ENCODE peak calls at places on chromosomes 16 and 17, in four cellular contexts. F, Y, P and C are unnamed samples. For H3K4me1, the result is how much of the 10 kb centered on the place peaks cover.

GRCh38 chr16:10984509-10984908 is 40.1 kb downstream of the CLEC16A start:
- DNase-seq in F (no peak), Y (no peak), P (no peak), C (no peak)

GRCh38 chr16:1481906-1482835 is 6.6 kb downstream of the PTX4 start:
- DNase-seq in F (no peak), Y (no peak), P (no peak), C (no peak)

GRCh38 chr16:88454315-88455057 is 1.4 kb downstream of the ZFPM1 start:
- DNase-seq in F (no peak), Y (no peak), P (peak), C (peak)

GRCh38 chr16:74466872-74467271 is 45.6 kb upstream of the CLEC18B start:
- DNase-seq in F (no peak), Y (no peak), P (no peak), C (no peak)

GRCh38 chr17:72631568-72631967 is 460.9 kb downstream of the SLC39A11 start:
- DNase-seq in F (no peak), Y (no peak), P (no peak), C (no peak)

GRCh38 chr16:55501549-55502322 is 7.1 kb upstream of the LPCAT2 start:
- DNase-seq in F (no peak), Y (no peak), P (peak), C (no peak)

GRCh38 chr16:73048292-73049050 is 543 bp upstream of the ZFHX3 start:
- DNase-seq in F (peak), Y (peak), P (peak), C (peak)

GRCh38 chr17:65054602-65055001 is 1.9 kb downstream of the GNA13 start:
- DNase-seq in F (no peak), Y (no peak), P (no peak), C (no peak)

GRCh38 chr17:57677301-57677700 is 67.8 kb downstream of the CCDC182 start:
- DNase-seq in F (no peak), Y (no peak), P (no peak), C (no peak)

GRCh38 chr17:17313350-17313991 is 10.3 kb downstream of the NT5M start:
- DNase-seq in F (peak), Y (peak), P (peak), C (peak)

GRCh38 chr17:57785032-57785431 is 39.9 kb upstream of the CCDC182 start:
- DNase-seq in F (no peak), Y (no peak), P (peak), C (no peak)

GRCh38 chr17:38584350-38584925 is 21.3 kb downstream of the SRCIN1 start:
- DNase-seq in F (peak), Y (peak), P (peak), C (peak)

GRCh38 chr16:22684282-22685161 is 129.4 kb upstream of the HS3ST2 start:
- DNase-seq in F (no peak), Y (no peak), P (no peak), C (no peak)

GRCh38 chr16:9091867-9092281 is 430 bp downstream of the HAPSTR1 start:
- DNase-seq in F (peak), Y (peak), P (peak), C (peak)

GRCh38 chr17:44940321-44940720 is 7.3 kb downstream of the KIF18B start:
- DNase-seq in F (no peak), Y (no peak), P (no peak), C (no peak)

GRCh38 chr16:87791295-87792204 is 25.8 kb upstream of the KLHDC4 start:
- DNase-seq in F (no peak), Y (no peak), P (no peak), C (no peak)

GRCh38 chr16:62596101-62596500 is 559.9 kb upstream of the CDH8 start:
- DNase-seq in F (no peak), Y (no peak), P (no peak), C (no peak)

GRCh38 chr17:29341726-29342125 is 47.8 kb upstream of the NUFIP2 start:
- DNase-seq in F (no peak), Y (no peak), P (no peak), C (no peak)

GRCh38 chr16:88502371-88502770 is 49.3 kb downstream of the ZFPM1 start:
- DNase-seq in F (no peak), Y (no peak), P (no peak), C (no peak)

GRCh38 chr16:24139282-24139681 is 116.9 kb upstream of the CACNG3 start:
- DNase-seq in F (no peak), Y (no peak), P (no peak), C (no peak)

GRCh38 chr17:49588726-49589555 is 13.3 kb downstream of the NXPH3 start:
- DNase-seq in F (no peak), Y (no peak), P (no peak), C (no peak)

GRCh38 chr16:89505204-89506112 is 2.7 kb upstream of the SPG7 start:
- DNase-seq in F (peak), Y (peak), P (peak), C (peak)

GRCh38 chr17:38628441-38628840 is 22.7 kb upstream of the SRCIN1 start:
- DNase-seq in F (peak), Y (no peak), P (no peak), C (no peak)

GRCh38 chr16:65618335-65618734 is 496.5 kb upstream of the CDH11 start:
- DNase-seq in F (no peak), Y (no peak), P (no peak), C (no peak)

GRCh38 chr17:77606146-77606864 is 352.2 kb upstream of the TNRC6C start:
- DNase-seq in F (no peak), Y (no peak), P (no peak), C (no peak)

GRCh38 chr16:60127196-60127595 is 1393.1 kb upstream of the GOT2 start:
- DNase-seq in F (no peak), Y (no peak), P (no peak), C (no peak)

GRCh38 chr17:78643326-78643725 is 66.1 kb upstream of the DNAH17 start:
- DNase-seq in F (no peak), Y (no peak), P (no peak), C (no peak)

GRCh38 chr16:50313596-50314483 is 47.5 kb downstream of the ADCY7 start:
- DNase-seq in F (peak), Y (no peak), P (no peak), C (peak)

GRCh38 chr17:58436805-58437239 is 19.5 kb upstream of the RNF43 start:
- DNase-seq in F (no peak), Y (no peak), P (no peak), C (no peak)

GRCh38 chr17:67365762-67366192 is 600 bp downstream of the PSMD12 start:
- DNase-seq in F (no peak), Y (no peak), P (no peak), C (no peak)

GRCh38 chr16:13139661-13140241 is 238.4 kb downstream of the SHISA9 start:
- DNase-seq in F (no peak), Y (no peak), P (no peak), C (no peak)

GRCh38 chr17:39547713-39548478 is 59.8 kb downstream of the NEUROD2 start:
- DNase-seq in F (peak), Y (peak), P (peak), C (peak)

GRCh38 chr16:67563708-67564468 is 1.6 kb downstream of the CTCF start:
- DNase-seq in F (no peak), Y (peak), P (peak), C (peak)

GRCh38 chr16:1678500-1679098 is 520 bp downstream of the JPT2 start:
- DNase-seq in F (peak), Y (peak), P (peak), C (peak)

GRCh38 chr17:65459667-65460415 is 101.6 kb downstream of the AXIN2 start:
- DNase-seq in F (no peak), Y (no peak), P (no peak), C (no peak)

GRCh38 chr16:17827313-17827712 is 356.6 kb upstream of the XYLT1 start:
- DNase-seq in F (no peak), Y (no peak), P (no peak), C (no peak)

DNA sequence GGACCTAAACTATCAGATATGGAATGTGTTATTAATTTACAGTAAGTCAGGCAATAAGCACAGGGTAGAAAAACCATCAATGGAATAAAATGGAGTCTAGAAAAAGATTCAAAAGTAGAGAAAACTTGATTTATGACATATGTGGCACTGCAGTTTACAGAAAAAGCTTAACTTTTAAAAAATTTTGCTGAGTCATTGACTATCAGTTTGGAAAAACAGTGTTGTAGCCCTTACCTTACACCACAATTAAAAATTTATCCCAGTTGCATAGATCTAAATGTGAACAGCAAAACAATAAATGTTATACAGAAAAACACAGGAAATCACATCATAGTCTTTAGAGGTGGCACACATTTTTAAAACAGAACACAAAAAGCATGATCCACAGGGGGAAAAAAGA is 108.5 kb downstream of the USP22 start:
- DNase-seq in F (no peak), Y (no peak), P (no peak), C (no peak)
- H3K4me1 ChIP-seq in F (under half), Y (under half), P (under half), C (under half)

GRCh38 chr16:4290236-4290830 is 17.5 kb upstream of the TFAP4 start:
- DNase-seq in F (no peak), Y (no peak), P (no peak), C (peak)
- TF ChIP-seq CTCF in F (no peak), Y (no peak), P (no peak), C (peak)

GRCh38 chr17:75941442-75941819 is 589 bp upstream of the FBF1 start:
- DNase-seq in F (peak), Y (no peak), P (no peak), C (no peak)
- H3K4me3 ChIP-seq in F (peak), Y (peak), P (peak), C (no peak)

DNA sequence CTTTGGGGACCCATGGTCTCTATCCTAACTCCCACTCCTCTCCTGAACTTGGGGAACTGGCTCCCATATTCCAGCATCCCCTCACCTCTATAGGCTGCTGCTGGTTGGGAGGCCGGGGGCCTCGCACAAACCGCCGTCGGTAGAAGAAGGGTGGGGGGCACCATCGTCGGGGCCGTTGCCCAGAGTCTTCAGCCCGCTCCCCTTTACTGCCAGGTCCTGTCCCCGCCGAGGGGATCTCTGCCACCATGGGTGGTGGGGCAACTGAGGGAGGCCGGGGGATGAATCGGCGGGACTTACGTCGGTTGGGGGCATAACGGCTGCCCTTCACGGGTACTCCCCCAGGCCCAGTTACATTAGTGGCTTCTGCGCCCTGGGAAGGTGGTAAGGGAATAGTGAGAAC is 4.3 kb downstream of the YBX2 start:
- DNase-seq in F (no peak), Y (no peak), P (no peak), C (no peak)
- H3K4me1 ChIP-seq in F (under half), Y (under half), P (under half), C (under half)

GRCh38 chr17:74859439-74860228 is at the start of gene GRIN2C:
- DNase-seq in F (no peak), Y (no peak), P (no peak), C (peak)
- TF ChIP-seq CTCF in F (no peak), Y (no peak), P (no peak), C (no peak)

DNA sequence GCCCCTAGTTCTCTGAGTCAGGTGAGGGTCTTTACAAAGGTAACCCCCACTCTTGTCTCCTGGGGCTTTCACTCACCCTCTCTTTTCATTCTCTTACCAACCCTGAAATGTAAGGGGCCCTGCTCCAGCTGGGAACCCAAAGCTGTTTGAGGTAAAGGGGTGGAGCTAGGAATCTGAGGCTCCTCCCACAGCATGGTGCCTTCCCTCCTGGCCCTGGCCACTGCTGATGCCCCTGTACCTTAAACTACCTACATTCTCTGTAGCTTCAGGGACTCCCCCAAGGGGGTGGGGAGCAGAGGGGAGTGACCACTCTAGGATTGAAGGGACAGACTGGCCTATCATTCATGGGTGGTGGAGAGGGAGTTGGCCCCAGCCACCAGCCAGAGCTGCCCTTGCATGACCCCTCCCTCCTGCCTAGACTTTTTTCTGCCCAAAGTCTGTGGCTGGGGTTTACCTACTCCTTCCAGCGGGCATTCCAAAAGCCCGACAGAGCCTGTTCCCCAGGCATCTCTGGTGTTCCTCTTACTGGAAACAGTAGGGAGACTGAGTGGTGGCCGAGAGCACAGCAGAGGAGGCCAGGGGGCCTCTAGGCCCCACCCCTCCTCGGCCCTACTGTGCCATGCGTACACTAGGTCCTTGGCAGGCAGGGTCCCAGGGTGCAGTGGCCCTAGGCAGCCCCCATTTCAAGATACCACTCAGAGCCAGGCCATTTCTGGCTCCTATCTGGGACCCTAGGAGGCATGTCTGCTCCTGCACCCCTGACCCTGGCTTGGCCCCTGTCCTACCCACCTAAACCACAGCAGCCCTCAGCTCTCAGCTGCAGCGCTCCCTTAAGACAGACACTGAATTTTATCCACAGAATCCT is 9.5 kb downstream of the DOK4 start:
- DNase-seq in F (no peak), Y (no peak), P (no peak), C (no peak)
- H3K4me3 ChIP-seq in F (no peak), Y (no peak), P (no peak), C (no peak)

GRCh38 chr16:14527411-14528044 is 102.5 kb downstream of the PARN start:
- DNase-seq in F (peak), Y (no peak), P (no peak), C (peak)

GRCh38 chr16:14523632-14524031 is 106.4 kb downstream of the PARN start:
- DNase-seq in F (no peak), Y (no peak), P (no peak), C (no peak)

GRCh38 chr16:14528306-14528948 is 101.6 kb downstream of the PARN start:
- DNase-seq in F (no peak), Y (no peak), P (no peak), C (no peak)

GRCh38 chr16:14525021-14525420 is 105.0 kb downstream of the PARN start:
- DNase-seq in F (no peak), Y (no peak), P (no peak), C (no peak)

GRCh38 chr16:14525596-14525995 is 104.5 kb downstream of the PARN start:
- DNase-seq in F (no peak), Y (no peak), P (no peak), C (no peak)
- H3K4me1 ChIP-seq in F (under half), Y (under half), P (under half), C (under half)

GRCh38 chr17:1532836-1533602 is 16.6 kb upstream of the INPP5K start:
- DNase-seq in F (peak), Y (no peak), P (no peak), C (no peak)
- TF ChIP-seq CTCF in F (no peak), Y (no peak), P (peak), C (no peak)

DNA sequence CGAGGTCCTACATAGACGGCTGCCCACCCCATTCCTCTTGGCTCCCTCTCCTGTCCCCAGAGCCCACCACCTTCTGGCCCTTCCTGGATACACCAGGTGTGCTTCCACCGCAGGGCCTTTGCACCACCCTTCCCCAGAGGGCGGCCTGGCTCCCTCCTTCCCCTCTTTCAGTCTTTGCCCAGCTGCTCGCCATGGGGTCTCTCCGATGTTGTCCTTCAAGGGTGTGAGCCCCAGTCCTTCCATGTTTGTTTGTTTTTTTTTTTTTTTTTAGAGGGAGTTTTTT is 4.1 kb downstream of the RNF213 start:
- DNase-seq in F (no peak), Y (no peak), P (no peak), C (no peak)
- H3K4me3 ChIP-seq in F (no peak), Y (no peak), P (peak), C (no peak)

GRCh38 chr17:6681176-6681575 is 29.6 kb downstream of the C17orf100 start:
- DNase-seq in F (no peak), Y (no peak), P (no peak), C (no peak)
- H3K4me1 ChIP-seq in F (under half), Y (under half), P (under half), C (under half)